ENCODE peak calls at places on chromosomes 16 and 17, in ten cellular contexts. One of them, this sample, is unnamed.

GRCh38 chr17:41666708-41667279 is 21.9 kb upstream of the EIF1 start:
- DNase-seq in AG10803: peak
- DNase-seq in HT-29: peak
- DNase-seq in HTR-8/SVneo: peak
- DNase-seq in naive B cell: peak
- DNase-seq in neural crest cell: peak
- DNase-seq in nephron progenitor cell: peak
- DNase-seq in H9: peak
- DNase-seq in activated CD4-positive, alpha-beta T cell treated with anti-CD3 and anti-CD28 coated beads, Interleukin-2, amount 50 U/mL, for 48 hours: peak
- DNase-seq in cardiac septum: peak
- DNase-seq in this sample: peak

GRCh38 chr17:65181237-65182061 is 44.3 kb downstream of the RGS9 start:
- DNase-seq in naive B cell: no peak
- DNase-seq in AG10803: no peak
- DNase-seq in HT-29: no peak
- DNase-seq in HTR-8/SVneo: no peak
- DNase-seq in cardiac septum: no peak
- DNase-seq in H9: no peak
- DNase-seq in nephron progenitor cell: no peak
- DNase-seq in neural crest cell: no peak
- DNase-seq in activated CD4-positive, alpha-beta T cell treated with anti-CD3 and anti-CD28 coated beads, Interleukin-2, amount 50 U/mL, for 48 hours: peak
- DNase-seq in this sample: no peak

GRCh38 chr17:65078441-65079160 is 22.1 kb upstream of the GNA13 start:
- DNase-seq in nephron progenitor cell: no peak
- DNase-seq in AG10803: peak
- DNase-seq in cardiac septum: no peak
- DNase-seq in HT-29: no peak
- DNase-seq in HTR-8/SVneo: no peak
- DNase-seq in activated CD4-positive, alpha-beta T cell treated with anti-CD3 and anti-CD28 coated beads, Interleukin-2, amount 50 U/mL, for 48 hours: no peak
- DNase-seq in H9: no peak
- DNase-seq in naive B cell: no peak
- DNase-seq in neural crest cell: no peak
- DNase-seq in this sample: no peak

GRCh38 chr17:74408830-74409229 is 23.1 kb upstream of the GPRC5C start:
- DNase-seq in neural crest cell: no peak
- DNase-seq in naive B cell: no peak
- DNase-seq in H9: no peak
- DNase-seq in cardiac septum: no peak
- DNase-seq in nephron progenitor cell: no peak
- DNase-seq in HT-29: peak
- DNase-seq in HTR-8/SVneo: no peak
- DNase-seq in activated CD4-positive, alpha-beta T cell treated with anti-CD3 and anti-CD28 coated beads, Interleukin-2, amount 50 U/mL, for 48 hours: no peak
- DNase-seq in AG10803: no peak
- DNase-seq in this sample: no peak

GRCh38 chr16:11561440-11561797 is 25.3 kb downstream of the LITAF start:
- DNase-seq in neural crest cell: no peak
- DNase-seq in HT-29: no peak
- DNase-seq in H9: no peak
- DNase-seq in cardiac septum: no peak
- DNase-seq in activated CD4-positive, alpha-beta T cell treated with anti-CD3 and anti-CD28 coated beads, Interleukin-2, amount 50 U/mL, for 48 hours: no peak
- DNase-seq in HTR-8/SVneo: no peak
- DNase-seq in naive B cell: no peak
- DNase-seq in nephron progenitor cell: no peak
- DNase-seq in AG10803: no peak
- DNase-seq in this sample: no peak

GRCh38 chr17:63961355-63962207 is 11.1 kb downstream of the SCN4A start:
- DNase-seq in activated CD4-positive, alpha-beta T cell treated with anti-CD3 and anti-CD28 coated beads, Interleukin-2, amount 50 U/mL, for 48 hours: peak
- DNase-seq in H9: peak
- DNase-seq in cardiac septum: peak
- DNase-seq in naive B cell: peak
- DNase-seq in HTR-8/SVneo: peak
- DNase-seq in HT-29: peak
- DNase-seq in nephron progenitor cell: peak
- DNase-seq in neural crest cell: peak
- DNase-seq in AG10803: peak
- DNase-seq in this sample: no peak

GRCh38 chr16:24980077-24980793 is 34.9 kb downstream of the ARHGAP17 start:
- DNase-seq in HTR-8/SVneo: no peak
- DNase-seq in cardiac septum: no peak
- DNase-seq in nephron progenitor cell: no peak
- DNase-seq in AG10803: peak
- DNase-seq in neural crest cell: no peak
- DNase-seq in naive B cell: no peak
- DNase-seq in activated CD4-positive, alpha-beta T cell treated with anti-CD3 and anti-CD28 coated beads, Interleukin-2, amount 50 U/mL, for 48 hours: peak
- DNase-seq in H9: peak
- DNase-seq in HT-29: no peak
- DNase-seq in this sample: no peak

GRCh38 chr17:30084773-30085172 is 31.8 kb upstream of the NSRP1 start:
- DNase-seq in AG10803: no peak
- DNase-seq in activated CD4-positive, alpha-beta T cell treated with anti-CD3 and anti-CD28 coated beads, Interleukin-2, amount 50 U/mL, for 48 hours: no peak
- DNase-seq in HTR-8/SVneo: no peak
- DNase-seq in cardiac septum: no peak
- DNase-seq in H9: no peak
- DNase-seq in HT-29: no peak
- DNase-seq in nephron progenitor cell: peak
- DNase-seq in naive B cell: no peak
- DNase-seq in neural crest cell: no peak
- DNase-seq in this sample: no peak

GRCh38 chr17:163514-164103 is 17.8 kb downstream of the DOC2B start:
- DNase-seq in HT-29: no peak
- DNase-seq in naive B cell: no peak
- DNase-seq in neural crest cell: no peak
- DNase-seq in cardiac septum: no peak
- DNase-seq in AG10803: no peak
- DNase-seq in H9: peak
- DNase-seq in activated CD4-positive, alpha-beta T cell treated with anti-CD3 and anti-CD28 coated beads, Interleukin-2, amount 50 U/mL, for 48 hours: no peak
- DNase-seq in nephron progenitor cell: no peak
- DNase-seq in HTR-8/SVneo: no peak
- DNase-seq in this sample: no peak

GRCh38 chr16:68737730-68738590 is 868 bp downstream of the CDH1 start:
- DNase-seq in HT-29: peak
- DNase-seq in cardiac septum: no peak
- DNase-seq in activated CD4-positive, alpha-beta T cell treated with anti-CD3 and anti-CD28 coated beads, Interleukin-2, amount 50 U/mL, for 48 hours: peak
- DNase-seq in AG10803: no peak
- DNase-seq in H9: no peak
- DNase-seq in nephron progenitor cell: peak
- DNase-seq in HTR-8/SVneo: no peak
- DNase-seq in neural crest cell: no peak
- DNase-seq in naive B cell: no peak
- DNase-seq in this sample: no peak

GRCh38 chr16:8126313-8126712 is 464.0 kb downstream of the TMEM114 start:
- DNase-seq in cardiac septum: no peak
- DNase-seq in neural crest cell: no peak
- DNase-seq in AG10803: no peak
- DNase-seq in HT-29: no peak
- DNase-seq in HTR-8/SVneo: no peak
- DNase-seq in activated CD4-positive, alpha-beta T cell treated with anti-CD3 and anti-CD28 coated beads, Interleukin-2, amount 50 U/mL, for 48 hours: no peak
- DNase-seq in H9: no peak
- DNase-seq in naive B cell: no peak
- DNase-seq in nephron progenitor cell: no peak
- DNase-seq in this sample: no peak

GRCh38 chr16:23835390-23836077 is at the start of gene PRKCB:
- DNase-seq in cardiac septum: peak
- DNase-seq in H9: peak
- DNase-seq in HT-29: no peak
- DNase-seq in naive B cell: peak
- DNase-seq in activated CD4-positive, alpha-beta T cell treated with anti-CD3 and anti-CD28 coated beads, Interleukin-2, amount 50 U/mL, for 48 hours: peak
- DNase-seq in neural crest cell: peak
- DNase-seq in HTR-8/SVneo: no peak
- DNase-seq in AG10803: peak
- DNase-seq in nephron progenitor cell: peak
- DNase-seq in this sample: peak